ENCODE peak calls at places on chromosomes 11 and 22, in five cellular contexts. B is GOT3, J is activated T-cell treated with anti-CD3 and anti-CD28 coated beads for 24 hours, K is pulmonary artery endothelial cell, D is right cardiac atrium. C is an unnamed sample.

GRCh38 chr11:66857927-66858185 is 992 bp downstream of the LRFN4 start:
- DNase-seq in D (peak), K (no peak), J (no peak), B (no peak), C (no peak)

GRCh38 chr11:114284021-114284420 is 12.2 kb upstream of the NNMT start:
- DNase-seq in B (no peak), K (no peak), D (peak), J (no peak), C (no peak)

GRCh38 chr11:7031346-7031957 is 11.2 kb downstream of the NLRP14 start:
- DNase-seq in J (no peak), K (no peak), D (no peak), B (no peak), C (no peak)

GRCh38 chr11:126817523-126818450 is 182.8 kb downstream of the KIRREL3 start:
- DNase-seq in K (no peak), B (no peak), D (no peak), J (no peak), C (no peak)

GRCh38 chr22:25334091-25334490 is 114.7 kb downstream of the CRYBB2 start:
- DNase-seq in J (peak), K (no peak), B (no peak), D (no peak), C (no peak)

GRCh38 chr22:35308480-35308945 is 8.8 kb downstream of the TOM1 start:
- DNase-seq in D (no peak), K (no peak), B (no peak), J (no peak), C (no peak)

GRCh38 chr11:20084921-20085814 is 75.1 kb downstream of the DBX1 start:
- DNase-seq in J (no peak), B (no peak), K (no peak), D (no peak), C (no peak)

GRCh38 chr11:13110929-13111812 is 102.1 kb downstream of the RASSF10 start:
- DNase-seq in K (peak), J (no peak), B (no peak), D (peak), C (peak)

GRCh38 chr11:114202011-114202609 is 94.1 kb upstream of the NNMT start:
- DNase-seq in J (no peak), B (no peak), D (no peak), K (no peak), C (no peak)

GRCh38 chr11:60918941-60919275 is 5.0 kb downstream of the TMEM109 start:
- DNase-seq in J (no peak), B (no peak), D (no peak), K (no peak), C (no peak)

GRCh38 chr11:19201737-19202605 is at the start of gene CSRP3:
- DNase-seq in K (no peak), B (no peak), D (peak), J (no peak), C (no peak)

GRCh38 chr11:111299111-111300026 is 1.0 kb downstream of the POU2AF3 start:
- DNase-seq in J (no peak), D (peak), B (no peak), K (no peak), C (no peak)

GRCh38 chr11:67278939-67279588 is 10.0 kb upstream of the ANKRD13D start:
- DNase-seq in D (peak), J (no peak), K (no peak), B (no peak), C (no peak)

GRCh38 chr11:120941000-120941399 is 82.9 kb upstream of the TBCEL start:
- DNase-seq in D (no peak), J (no peak), B (no peak), K (no peak), C (no peak)

GRCh38 chr11:70205766-70206165 is 2.7 kb downstream of the FADD start:
- DNase-seq in D (peak), K (no peak), B (no peak), J (no peak), C (no peak)

C was measured in epithelial cell of proximal tubule.